ENCODE peak calls at places on chromosomes 16 and 17, in seven cellular contexts. Y is natural killer cell, R is neural crest cell, G is uterus, T is GM23338, X is esophagus squamous epithelium, C is WTC11. F is an unnamed sample.

GRCh38 chr17:63609820-63610573 is 9.3 kb downstream of the TACO1 start:
- DNase-seq in Y (no peak), R (no peak), G (no peak), T (no peak), X (no peak), C (no peak), F (no peak)

GRCh38 chr17:80361495-80362220 is 53.3 kb upstream of the ENDOV start:
- DNase-seq in Y (no peak), R (peak), G (no peak), T (peak), X (no peak), C (peak), F (no peak)

GRCh38 chr17:5584971-5585794 is 874 bp upstream of the NLRP1 start:
- DNase-seq in Y (no peak), R (no peak), G (no peak), T (peak), X (no peak), C (no peak), F (peak)

GRCh38 chr16:22239131-22239805 is 33.2 kb downstream of the EEF2K start:
- DNase-seq in Y (no peak), R (no peak), G (no peak), T (no peak), X (no peak), C (no peak), F (no peak)

GRCh38 chr17:43453331-43453812 is 30.4 kb upstream of the DHX8 start:
- DNase-seq in Y (no peak), R (no peak), G (no peak), T (no peak), X (no peak), C (no peak), F (no peak)

GRCh38 chr17:28230011-28230410 is 89.0 kb upstream of the TMEM97 start:
- DNase-seq in Y (no peak), R (no peak), G (no peak), T (peak), X (no peak), C (no peak), F (no peak)

GRCh38 chr16:56547120-56547948 is 17.5 kb upstream of the MT4 start:
- DNase-seq in Y (no peak), R (peak), G (no peak), T (peak), X (no peak), C (peak), F (no peak)

GRCh38 chr16:87492721-87493554 is at the start of gene ZCCHC14:
- DNase-seq in Y (peak), R (peak), G (peak), T (peak), X (peak), C (peak), F (peak)

GRCh38 chr16:52050418-52050817 is 496.5 kb downstream of the TOX3 start:
- DNase-seq in Y (no peak), R (no peak), G (no peak), T (no peak), X (no peak), C (no peak), F (no peak)

GRCh38 chr16:2339521-2340484 is 725 bp downstream of the ABCA3 start:
- DNase-seq in Y (peak), R (peak), G (peak), T (peak), X (no peak), C (peak), F (no peak)

GRCh38 chr16:56424791-56425438 is 430 bp downstream of the AMFR start:
- DNase-seq in Y (peak), R (peak), G (peak), T (peak), X (no peak), C (peak), F (no peak)

GRCh38 chr16:67151431-67152097 is 766 bp upstream of the B3GNT9 start:
- DNase-seq in Y (no peak), R (no peak), G (no peak), T (peak), X (no peak), C (no peak), F (no peak)

GRCh38 chr17:12900474-12900873 is 111.2 kb downstream of the ARHGAP44 start:
- DNase-seq in Y (no peak), R (no peak), G (no peak), T (no peak), X (no peak), C (no peak), F (no peak)

GRCh38 chr17:32487460-32488176 is 825 bp downstream of the CDK5R1 start:
- DNase-seq in Y (peak), R (no peak), G (no peak), T (peak), X (no peak), C (no peak), F (no peak)

GRCh38 chr16:87318158-87318644 is 1.0 kb upstream of the C16orf95 start:
- DNase-seq in Y (no peak), R (no peak), G (no peak), T (no peak), X (no peak), C (no peak), F (peak)

GRCh38 chr16:81975637-81976036 is 35.6 kb downstream of the SDR42E1 start:
- DNase-seq in Y (no peak), R (no peak), G (no peak), T (peak), X (no peak), C (no peak), F (no peak)

GRCh38 chr16:50309527-50310307 is 43.4 kb downstream of the ADCY7 start:
- DNase-seq in Y (peak), R (no peak), G (no peak), T (no peak), X (no peak), C (no peak), F (no peak)

GRCh38 chr16:85234310-85235235 is 122.3 kb upstream of the CIBAR2 start:
- DNase-seq in Y (no peak), R (peak), G (peak), T (peak), X (no peak), C (peak), F (no peak)

GRCh38 chr16:50616883-50617629 is 64.1 kb downstream of the SNX20 start:
- DNase-seq in Y (no peak), R (no peak), G (no peak), T (peak), X (no peak), C (no peak), F (no peak)

GRCh38 chr17:7855643-7856080 is 796 bp downstream of the TMEM88 start:
- DNase-seq in Y (no peak), R (peak), G (peak), T (no peak), X (no peak), C (no peak), F (no peak)

GRCh38 chr17:21252289-21252874 is 828 bp downstream of the NATD1 start:
- DNase-seq in Y (no peak), R (no peak), G (no peak), T (no peak), X (no peak), C (no peak), F (no peak)

GRCh38 chr16:67108931-67109406 is 772 bp upstream of the PHAF1 start:
- DNase-seq in Y (no peak), R (peak), G (no peak), T (no peak), X (no peak), C (no peak), F (no peak)

GRCh38 chr17:77501101-77501566 is 360.4 kb downstream of the SEC14L1 start:
- DNase-seq in Y (no peak), R (no peak), G (peak), T (peak), X (no peak), C (peak), F (no peak)
- TF ChIP-seq CTCF in Y (peak), R (peak), G (no peak), T (peak), X (no peak), C (peak), F (peak)

GRCh38 chr17:59611503-59611902 is 8.2 kb upstream of the CLTC start:
- DNase-seq in Y (no peak), R (no peak), G (no peak), T (no peak), X (no peak), C (no peak), F (no peak)

GRCh38 chr17:59607061-59607460 is 12.6 kb upstream of the CLTC start:
- DNase-seq in Y (no peak), R (no peak), G (no peak), T (no peak), X (no peak), C (no peak), F (no peak)

GRCh38 chr17:59607817-59608403 is 11.8 kb upstream of the CLTC start:
- DNase-seq in Y (no peak), R (no peak), G (no peak), T (peak), X (no peak), C (peak), F (no peak)
- TF ChIP-seq CTCF in Y (peak), R (peak), G (no peak), T (peak), X (no peak), C (peak), F (peak)

DNA sequence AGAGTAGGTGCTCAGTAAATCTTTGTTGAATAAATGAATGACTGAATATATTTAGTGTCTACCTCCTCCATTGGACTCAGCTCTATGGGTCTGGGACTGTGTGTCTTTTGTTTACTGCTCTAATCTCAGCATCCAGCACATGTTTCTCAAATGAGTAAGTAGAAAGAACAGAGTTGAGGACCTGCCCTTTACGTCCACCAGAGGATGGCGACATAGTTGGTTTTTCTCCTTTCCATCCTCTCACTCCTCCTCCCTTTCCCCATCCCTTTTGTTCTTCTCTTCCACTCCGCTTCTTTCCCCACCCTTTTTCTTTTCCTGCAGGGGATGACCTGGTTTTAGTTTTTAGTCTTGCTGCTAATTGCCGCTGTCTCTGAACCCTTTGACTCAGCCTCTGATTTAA is 12.1 kb upstream of the CHP2 start:
- DNase-seq in Y (no peak), R (no peak), G (no peak), T (peak), X (no peak), C (no peak), F (no peak)
- TF ChIP-seq CTCF in Y (no peak), R (no peak), G (no peak), T (peak), X (no peak), C (no peak), F (no peak)

DNA sequence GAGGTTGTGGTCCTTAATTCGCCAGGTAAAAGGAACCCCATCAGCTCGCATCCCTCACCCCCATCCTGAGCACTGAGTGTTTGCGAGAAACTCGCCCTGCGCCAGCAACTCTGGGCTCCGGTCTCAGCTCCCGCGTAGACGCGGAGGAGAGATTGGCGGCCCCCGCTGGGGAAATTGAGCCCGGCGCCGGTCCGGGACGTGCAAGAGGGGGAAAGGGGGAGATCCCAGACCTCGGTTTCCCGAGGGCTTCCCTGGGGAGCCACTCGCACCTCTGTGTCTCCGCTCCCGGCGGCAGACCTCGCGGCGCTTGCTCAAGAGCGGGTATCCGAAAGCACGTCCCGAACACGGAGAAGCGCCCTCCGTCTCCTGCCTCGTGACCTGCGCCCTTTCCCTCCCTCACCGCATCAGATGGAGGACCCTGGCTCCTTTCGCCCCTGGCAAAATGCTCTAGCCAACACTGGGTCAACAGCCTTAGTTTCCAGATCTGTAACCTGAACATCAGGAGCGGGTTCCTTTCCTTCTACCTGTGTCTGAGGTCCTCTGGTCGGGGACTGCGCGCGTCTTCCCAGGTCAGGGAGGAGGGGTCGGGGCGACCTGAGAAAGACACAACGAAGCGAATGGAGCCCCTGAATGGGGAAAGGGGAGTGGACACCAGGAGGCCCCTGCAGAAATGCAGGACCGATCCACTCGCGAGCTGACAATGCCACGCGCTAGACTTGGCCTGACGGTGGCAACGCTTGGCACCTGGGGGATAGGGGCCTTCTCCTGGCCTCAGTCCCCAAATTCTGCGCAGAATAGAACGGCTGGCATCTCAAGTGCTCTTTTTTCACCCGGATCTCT is 2.9 kb upstream of the SOX9 start:
- DNase-seq in Y (no peak), R (peak), G (no peak), T (peak), X (no peak), C (peak), F (no peak)
- TF ChIP-seq CTCF in Y (no peak), R (no peak), G (no peak), T (no peak), X (no peak), C (no peak), F (no peak)

GRCh38 chr17:34980681-34981537 is 597 bp downstream of the LIG3 start:
- DNase-seq in Y (peak), R (peak), G (peak), T (peak), X (peak), C (peak), F (peak)
- TF ChIP-seq CTCF in Y (no peak), R (peak), G (peak), T (peak), X (no peak), C (no peak), F (peak)

GRCh38 chr17:29870836-29871430 is 59.1 kb downstream of the SSH2 start:
- DNase-seq in Y (no peak), R (no peak), G (no peak), T (no peak), X (no peak), C (no peak), F (no peak)

GRCh38 chr17:29862127-29862526 is 67.9 kb downstream of the SSH2 start:
- DNase-seq in Y (no peak), R (no peak), G (no peak), T (no peak), X (no peak), C (no peak), F (no peak)

GRCh38 chr17:29862951-29863350 is 67.1 kb downstream of the SSH2 start:
- DNase-seq in Y (no peak), R (no peak), G (no peak), T (no peak), X (no peak), C (no peak), F (no peak)

GRCh38 chr17:29866746-29867404 is 63.2 kb downstream of the SSH2 start:
- DNase-seq in Y (no peak), R (no peak), G (no peak), T (no peak), X (no peak), C (no peak), F (no peak)

GRCh38 chr17:29867643-29868181 is 62.3 kb downstream of the SSH2 start:
- DNase-seq in Y (no peak), R (no peak), G (no peak), T (peak), X (no peak), C (no peak), F (no peak)
- TF ChIP-seq CTCF in Y (no peak), R (peak), G (no peak), T (peak), X (no peak), C (no peak), F (no peak)

DNA sequence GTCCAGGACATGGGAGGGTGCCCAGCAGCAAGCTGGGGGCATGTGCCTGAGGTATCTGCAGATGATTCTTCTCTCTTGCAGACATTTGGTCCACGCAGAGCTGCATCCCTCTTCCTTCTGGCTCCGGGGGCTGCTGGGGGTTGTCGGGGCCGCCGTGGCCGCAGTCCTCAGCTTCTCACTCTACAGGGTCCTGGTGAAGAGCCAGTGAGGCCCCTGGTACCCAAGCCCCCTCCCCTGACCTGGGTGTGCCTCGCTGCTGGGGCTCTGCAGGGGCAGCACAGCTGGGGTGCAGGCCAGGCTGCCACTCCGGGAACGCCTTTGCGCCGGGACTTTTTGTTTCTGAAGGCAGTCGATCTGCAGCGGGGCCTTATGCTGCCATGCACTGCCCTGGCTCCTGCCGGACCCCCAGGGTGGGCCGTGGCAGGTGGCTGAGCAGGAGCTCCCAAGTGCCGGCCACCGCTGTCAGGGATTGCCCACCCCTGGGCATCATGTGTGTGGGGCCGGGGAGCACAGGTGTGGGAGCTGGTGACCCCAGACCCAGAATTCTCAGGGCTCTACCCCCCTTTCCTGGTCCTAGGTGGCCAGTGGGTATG is 2.0 kb upstream of the RHBDL1 start:
- DNase-seq in Y (no peak), R (no peak), G (no peak), T (no peak), X (no peak), C (no peak), F (no peak)
- TF ChIP-seq CTCF in Y (no peak), R (no peak), G (no peak), T (no peak), X (no peak), C (no peak), F (no peak)

GRCh38 chr17:82836823-82837357 is 2.9 kb downstream of the ZNF750 start:
- DNase-seq in Y (no peak), R (no peak), G (no peak), T (peak), X (no peak), C (no peak), F (no peak)
- TF ChIP-seq CTCF in Y (no peak), R (peak), G (no peak), T (no peak), X (no peak), C (no peak), F (peak)

GRCh38 chr16:30395155-30395991 is at the start of gene ZNF48:
- DNase-seq in Y (peak), R (peak), G (peak), T (peak), X (no peak), C (peak), F (peak)
- TF ChIP-seq CTCF in Y (no peak), R (peak), G (peak), T (peak), X (no peak), C (no peak), F (peak)

F was measured in CD14-positive monocyte.